ENCODE peak calls at places on chromosomes 5 and 9, in nine cellular contexts. O, G, V, Z, F, P, D, K and Y are unnamed samples.

GRCh38 chr5:144377207-144377606 is 206.5 kb downstream of the KCTD16 start:
- DNase-seq in K (no peak), P (no peak), V (no peak), Z (no peak), D (no peak), G (no peak), O (no peak), F (no peak), Y (no peak)

GRCh38 chr5:40716000-40716399 is 36.3 kb downstream of the PTGER4 start:
- DNase-seq in F (no peak), V (no peak), P (no peak), D (no peak), Z (no peak), G (no peak), K (no peak), O (no peak), Y (no peak)

GRCh38 chr5:89253931-89254330 is 370.9 kb upstream of the MEF2C start:
- DNase-seq in Z (no peak), O (no peak), G (no peak), P (no peak), F (no peak), V (no peak), D (no peak), K (no peak), Y (no peak)

GRCh38 chr5:114317751-114318150 is 44.1 kb upstream of the KCNN2 start:
- DNase-seq in P (no peak), K (no peak), O (no peak), D (no peak), F (no peak), G (no peak), Z (no peak), V (no peak), Y (no peak)

GRCh38 chr5:78009937-78010527 is 233.9 kb upstream of the TBCA start:
- DNase-seq in Z (no peak), G (no peak), O (no peak), F (no peak), D (no peak), K (no peak), P (no peak), V (no peak), Y (no peak)

GRCh38 chr9:76630916-76631315 is 133.3 kb upstream of the PCA3 start:
- DNase-seq in O (no peak), G (no peak), F (no peak), D (no peak), K (no peak), P (no peak), Z (no peak), V (no peak), Y (no peak)

GRCh38 chr5:19853616-19854240 is 134.3 kb downstream of the CDH18 start:
- DNase-seq in O (no peak), G (no peak), V (no peak), Z (no peak), P (no peak), F (no peak), D (no peak), K (no peak), Y (no peak)

GRCh38 chr9:115649991-115650472 is 503.6 kb upstream of the PAPPA start:
- DNase-seq in G (no peak), D (peak; percentile 75), Z (peak; percentile 93), K (peak; percentile 64), V (peak; percentile 36), O (no peak), F (no peak), P (peak; percentile 51), Y (peak; percentile 59)

GRCh38 chr5:459562-460412 is 16.8 kb downstream of the EXOC3 start:
- DNase-seq in V (peak; percentile 2), G (no peak), P (peak; percentile 46), O (peak; percentile 73), Z (no peak), D (no peak), K (no peak), F (peak; percentile 70), Y (peak; percentile 67)

GRCh38 chr5:55407059-55407684 is 99.4 kb downstream of the MTREX start:
- DNase-seq in G (no peak), F (no peak), Z (no peak), P (no peak), K (peak; percentile 29), D (no peak), V (no peak), O (no peak), Y (no peak)

GRCh38 chr5:15234366-15234765 is 265.6 kb upstream of the FBXL7 start:
- DNase-seq in D (no peak), Z (no peak), F (no peak), P (no peak), V (no peak), K (no peak), O (no peak), G (no peak), Y (no peak)

GRCh38 chr9:130421154-130421801 is 23.5 kb upstream of the ASS1 start:
- DNase-seq in O (no peak), V (no peak), P (no peak), K (no peak), F (no peak), Z (no peak), D (no peak), G (no peak), Y (no peak)

GRCh38 chr9:112764837-112765236 is 14.3 kb downstream of the SNX30 start:
- DNase-seq in P (peak; percentile 63), O (peak; percentile 6), K (no peak), V (no peak), G (no peak), D (no peak), Z (no peak), F (no peak), Y (no peak)

GRCh38 chr5:154642499-154643245 is 112.5 kb upstream of the LARP1 start:
- DNase-seq in F (no peak), D (no peak), O (no peak), K (no peak), V (no peak), P (no peak), G (no peak), Z (no peak), Y (no peak)

GRCh38 chr5:113489299-113489698 is 1.0 kb upstream of the MCC start:
- DNase-seq in Z (no peak), K (peak; percentile 76), F (no peak), V (peak; percentile 33), G (peak; percentile 7), D (no peak), P (no peak), O (no peak), Y (no peak)

GRCh38 chr9:137150485-137151060 is 11.6 kb downstream of the GRIN1 start:
- DNase-seq in O (no peak), Z (no peak), V (no peak), F (no peak), G (no peak), K (no peak), P (no peak), D (no peak), Y (no peak)

GRCh38 chr5:176415240-176416122 is 858 bp downstream of the CLTB start:
- DNase-seq in G (no peak), F (no peak), O (peak; percentile 92), V (peak; percentile 62), P (no peak), K (no peak), D (peak; percentile 40), Z (no peak), Y (peak; percentile 80)

GRCh38 chr5:76625087-76625860 is 2.1 kb upstream of the F2RL2 start:
- DNase-seq in K (no peak), F (no peak), V (no peak), O (no peak), G (no peak), D (no peak), Z (no peak), P (no peak), Y (no peak)

GRCh38 chr5:113663879-113664278 is 150.4 kb downstream of the YTHDC2 start:
- DNase-seq in O (no peak), K (peak; percentile 14), V (peak; percentile 69), G (no peak), F (no peak), Z (no peak), P (peak; percentile 68), D (no peak), Y (no peak)

GRCh38 chr5:145937432-145938250 is 1.3 kb downstream of the SH3RF2 start:
- DNase-seq in O (no peak), Z (no peak), D (no peak), K (no peak), G (no peak), F (no peak), P (peak; percentile 62), V (peak; percentile 9), Y (no peak)
- TF ChIP-seq POLR2A in O (no peak), Z (no peak), D (no peak), K (no peak), G (no peak), F (no peak), P (no peak), V (no peak), Y (no peak)

GRCh38 chr5:148569948-148570347 is 84.4 kb downstream of the HTR4 start:
- DNase-seq in F (no peak), Z (no peak), K (no peak), P (no peak), D (no peak), G (no peak), V (no peak), O (no peak), Y (no peak)
- H3K4me3 ChIP-seq in F (no peak overlapping the region), Z (no peak overlapping the region), K (no peak overlapping the region), P (no peak overlapping the region), D (no peak overlapping the region), G (no peak overlapping the region), V (no peak overlapping the region), O (no peak overlapping the region), Y (no peak overlapping the region)

DNA sequence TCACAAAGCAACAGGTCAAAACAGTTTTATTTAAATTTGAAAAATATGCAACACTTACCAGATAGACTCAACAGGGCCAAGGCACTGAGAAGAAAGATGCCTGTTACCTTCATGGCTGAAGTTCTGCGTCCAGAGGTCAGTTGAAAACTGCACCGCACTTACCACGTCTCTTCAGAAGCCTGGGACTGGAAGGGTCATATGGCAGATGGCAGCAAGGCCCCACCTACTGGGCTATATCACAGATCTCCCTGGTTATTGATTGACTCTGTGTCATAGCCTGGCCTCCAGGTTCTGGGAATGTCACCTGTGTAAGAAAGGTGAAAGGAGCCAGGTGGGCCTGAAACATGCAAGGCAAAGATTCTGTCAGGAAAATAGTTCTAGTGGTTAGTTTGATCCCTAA is at the start of gene SPINK1:
- DNase-seq in O (no peak), F (no peak), G (no peak), P (peak; percentile 52), D (no peak), Z (no peak), K (no peak), V (no peak), Y (no peak)
- TF ChIP-seq POLR2A in O (no peak), F (no peak), G (no peak), P (no peak), D (no peak), Z (no peak), K (no peak), V (no peak), Y (no peak)

DNA sequence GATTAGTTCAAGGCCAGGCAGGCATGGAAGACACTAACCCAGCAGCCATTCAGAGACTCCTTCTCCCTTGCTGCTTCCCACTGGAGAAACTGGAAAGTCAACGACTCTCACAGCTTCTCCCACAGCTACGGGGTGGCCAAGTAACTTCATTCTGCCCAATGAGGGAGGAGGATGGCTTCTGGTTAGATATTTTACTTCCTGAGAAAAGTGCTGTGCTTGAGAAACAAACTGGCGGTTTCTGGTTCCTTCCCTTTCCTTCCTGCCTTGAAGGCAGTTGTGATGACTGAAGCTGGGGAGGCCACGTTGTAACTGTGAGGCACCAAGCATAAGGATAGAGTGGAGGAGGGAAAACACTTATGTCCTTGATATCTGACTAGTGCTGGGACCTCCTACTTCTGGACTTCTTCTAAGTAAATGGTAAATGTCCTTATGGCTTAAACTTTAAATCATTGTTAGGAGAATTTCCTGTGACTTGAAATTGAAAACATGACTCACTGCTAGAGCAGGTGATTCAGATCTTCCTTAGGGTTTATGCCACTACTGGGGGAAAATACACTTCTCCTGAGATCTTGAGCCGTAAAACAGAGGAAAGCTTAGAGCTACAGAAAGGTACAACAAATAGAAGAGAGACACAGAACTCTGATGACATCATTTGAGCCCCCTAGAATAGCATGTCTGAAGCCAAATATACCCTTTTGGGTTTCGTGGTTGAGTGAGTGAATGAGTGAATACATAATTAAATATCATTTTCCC is 3.1 kb upstream of the GNPDA1 start:
- DNase-seq in P (no peak), G (no peak), Z (no peak), O (no peak), K (no peak), D (no peak), V (peak; percentile 25), F (no peak), Y (no peak)
- H3K4me3 ChIP-seq in P (no peak overlapping the region), G (no peak overlapping the region), Z (no peak overlapping the region), O (no peak overlapping the region), K (no peak overlapping the region), D (no peak overlapping the region), V (no peak overlapping the region), F (no peak overlapping the region), Y (no peak overlapping the region)